ENCODE peak calls at places on chromosomes 11 and 22, in ten cellular contexts. F is neural crest cell, P is brain microvascular endothelial cell, Y is activated B cell treated with CpG ODN at 0.5 μM for 24 hours, H is GM06990, B is heart right ventricle, W is GM10248, I is gastrocnemius medialis, O is IMR-90, T is cardiac muscle cell. R is an unnamed sample.

GRCh38 chr22:25350551-25350971 is 131.1 kb downstream of the CRYBB2 start:
- DNase-seq in W (no peak), P (no peak), Y (peak; percentile 12), F (no peak), T (no peak), B (no peak), I (peak; percentile 5), O (no peak), H (no peak), R (no peak)

GRCh38 chr22:44594951-44595350 is 96.9 kb upstream of the RTL6 start:
- DNase-seq in W (no peak), B (no peak), I (no peak), O (peak; percentile 8), T (no peak), Y (no peak), P (no peak), H (no peak), F (no peak), R (no peak)

GRCh38 chr22:43846966-43847365 is 15.3 kb downstream of the SULT4A1 start:
- DNase-seq in P (no peak), O (no peak), I (no peak), H (no peak), B (no peak), T (no peak), F (no peak), W (no peak), Y (no peak), R (no peak)

GRCh38 chr11:120137611-120138521 is at the start of gene TRIM29:
- DNase-seq in O (no peak), Y (no peak), H (no peak), W (no peak), B (peak; percentile 2), I (no peak), P (no peak), F (no peak), T (no peak), R (no peak)

GRCh38 chr11:35303596-35304392 is 115.6 kb downstream of the SLC1A2 start:
- DNase-seq in I (peak; percentile 80), T (no peak), F (no peak), P (peak; percentile 11), B (peak; percentile 41), Y (no peak), O (peak; percentile 79), W (no peak), H (no peak), R (no peak)

GRCh38 chr11:58525037-58525614 is 17.2 kb upstream of the OR5B21 start:
- DNase-seq in I (no peak), P (no peak), W (peak; percentile 65), O (no peak), H (peak; percentile 84), B (no peak), Y (no peak), F (no peak), T (no peak), R (peak; percentile 78)

GRCh38 chr11:131464024-131464423 is 93.6 kb downstream of the NTM start:
- DNase-seq in T (no peak), I (no peak), H (no peak), F (no peak), P (no peak), O (no peak), B (no peak), Y (no peak), W (no peak), R (no peak)

GRCh38 chr11:119421351-119421750 is 1.6 kb downstream of the THY1 start:
- DNase-seq in F (no peak), I (no peak), Y (no peak), B (no peak), P (no peak), W (no peak), O (peak; percentile 62), H (no peak), T (no peak), R (no peak)

GRCh38 chr11:87803748-87804147 is 371.5 kb downstream of the RAB38 start:
- DNase-seq in T (no peak), B (no peak), P (no peak), F (no peak), I (no peak), H (no peak), W (no peak), O (no peak), Y (no peak), R (no peak)

GRCh38 chr22:48555606-48556005 is 1272.1 kb downstream of the BRD1 start:
- DNase-seq in Y (no peak), F (no peak), P (no peak), B (no peak), O (no peak), T (no peak), W (no peak), H (no peak), I (no peak), R (no peak)

GRCh38 chr11:90601261-90601660 is 378.4 kb upstream of the CHORDC1 start:
- DNase-seq in Y (no peak), I (no peak), P (no peak), W (no peak), O (no peak), F (no peak), T (no peak), B (no peak), H (no peak), R (no peak)

GRCh38 chr22:45154383-45154782 is 9.3 kb upstream of the NUP50 start:
- DNase-seq in O (peak; percentile 67), P (peak; percentile 53), I (no peak), W (no peak), Y (no peak), F (no peak), H (no peak), B (no peak), T (no peak), R (no peak)

GRCh38 chr11:113675003-113675471 is 31.1 kb downstream of the TMPRSS5 start:
- DNase-seq in P (peak; percentile 93), Y (no peak), I (no peak), H (peak; percentile 24), F (no peak), O (peak; percentile 88), B (no peak), T (no peak), W (peak; percentile 60), R (peak; percentile 62)

GRCh38 chr11:93464938-93465337 is 78.3 kb downstream of the SMCO4 start:
- DNase-seq in O (no peak), W (no peak), T (no peak), P (no peak), B (no peak), I (no peak), H (no peak), Y (no peak), F (no peak), R (no peak)

GRCh38 chr22:46457502-46458488 is 79.6 kb downstream of the CELSR1 start:
- DNase-seq in Y (no peak), O (peak; percentile 64), F (peak; percentile 16), T (no peak), W (no peak), P (peak; percentile 42), B (no peak), H (no peak), I (no peak), R (no peak)

GRCh38 chr22:20205464-20205963 is 54.7 kb upstream of the CCDC188 start:
- DNase-seq in Y (no peak), I (no peak), O (no peak), H (no peak), P (no peak), F (no peak), T (no peak), W (no peak), B (no peak), R (no peak)
- TF ChIP-seq CTCF in Y (no peak), I (no peak), O (no peak), H (no peak), P (no peak), F (no peak), T (no peak), W (no peak), B (no peak), R (no peak)

DNA sequence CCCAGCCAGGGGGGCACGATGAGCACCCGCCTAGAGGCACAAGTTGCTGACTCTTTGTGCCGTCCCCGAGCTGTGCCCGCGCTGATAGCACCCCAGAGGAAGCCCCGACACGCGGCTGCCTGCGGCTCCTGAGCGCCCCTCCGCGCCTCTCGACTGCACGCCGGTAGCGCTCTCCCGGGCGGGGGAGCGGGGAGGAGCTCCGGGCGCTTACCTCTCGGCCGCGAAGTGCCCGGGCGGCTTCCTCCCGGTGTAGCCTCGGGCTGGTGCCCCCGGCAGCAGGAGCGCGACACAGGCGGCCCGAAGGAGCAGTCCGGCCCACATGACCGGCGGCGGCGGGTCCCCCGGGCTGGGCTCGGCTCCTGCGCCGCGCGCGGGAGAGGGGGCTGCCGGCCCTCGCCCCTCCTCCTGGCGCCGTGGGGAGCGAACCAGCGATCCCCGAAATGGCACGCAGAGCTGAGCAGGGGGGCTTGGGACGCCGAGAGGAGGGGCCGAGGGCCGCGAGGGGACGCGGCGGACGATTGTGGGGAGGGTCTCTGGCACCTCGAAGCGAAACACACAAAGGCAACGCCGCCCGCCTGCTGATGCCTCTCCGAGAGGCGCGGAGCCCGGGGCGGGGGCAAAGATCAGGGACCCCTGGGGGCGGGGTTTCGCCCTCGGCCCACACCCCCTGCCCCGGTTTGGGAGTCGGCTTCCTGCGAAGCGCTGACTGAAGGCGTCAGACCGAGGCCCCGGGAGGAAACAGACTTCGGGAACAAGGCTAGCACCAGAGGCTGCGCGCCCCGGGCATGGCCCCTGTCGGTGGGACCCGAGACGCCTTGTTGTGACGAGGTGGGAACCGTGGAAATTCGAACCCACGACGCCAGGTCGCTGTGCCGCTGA is at the start of gene VWCE:
- DNase-seq in O (peak; percentile 41), I (peak; percentile 16), H (peak; percentile 85), B (peak; percentile 32), P (peak; percentile 15), F (peak; percentile 74), T (peak; percentile 86), Y (peak; percentile 67), W (peak; percentile 93), R (peak; percentile 96)
- TF ChIP-seq CTCF in O (peak; percentile 40), I (no peak), H (peak; percentile 55), B (no peak), P (peak; percentile 43), F (no peak), T (peak; percentile 43), Y (no peak), W (peak; percentile 59), R (peak; percentile 55)

DNA sequence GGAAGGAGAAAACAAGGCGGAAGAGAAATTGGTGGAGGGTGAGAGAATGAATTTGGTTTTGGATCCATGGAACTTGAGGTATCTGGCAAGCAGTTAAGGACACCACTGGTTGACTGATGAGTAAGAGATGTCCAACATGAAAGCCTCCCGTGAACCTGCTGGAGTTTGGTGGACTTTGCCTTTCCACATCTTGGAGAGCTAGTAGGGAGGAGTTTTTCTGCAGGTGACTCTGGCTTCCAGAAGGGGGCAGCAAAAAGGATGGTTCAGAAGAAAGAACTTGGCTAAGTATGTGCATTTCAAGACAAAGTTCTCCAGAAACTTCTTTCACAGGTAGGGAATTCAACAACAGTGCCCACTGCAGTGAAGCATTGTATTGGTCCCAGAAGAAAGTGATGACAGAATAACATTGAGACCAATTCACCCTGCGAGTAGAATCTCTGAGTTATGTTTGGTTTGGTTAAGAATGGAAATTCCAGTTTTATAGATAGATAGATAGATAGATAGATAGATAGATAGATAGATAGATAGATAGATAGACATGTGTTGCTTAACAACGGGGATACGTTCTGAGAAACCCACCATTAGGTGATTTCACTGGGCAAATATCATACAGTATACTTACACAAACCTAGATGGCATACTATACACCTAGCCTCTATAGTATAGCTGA is 28.5 kb downstream of the DCDC1 start:
- DNase-seq in F (no peak), B (no peak), I (no peak), W (peak; percentile 31), Y (no peak), T (peak; percentile 49), H (no peak), P (peak; percentile 23), O (peak; percentile 41), R (peak; percentile 31)
- TF ChIP-seq CTCF in F (peak; percentile 58), B (peak; percentile 35), I (no peak), W (peak; percentile 46), Y (no peak), T (peak; percentile 62), H (peak; percentile 79), P (peak; percentile 80), O (peak; percentile 55), R (peak; percentile 59)

GRCh38 chr11:86578727-86579405 is 93.5 kb downstream of the ME3 start:
- DNase-seq in P (no peak), B (no peak), W (no peak), Y (no peak), H (no peak), O (no peak), I (no peak), F (no peak), T (no peak), R (no peak)
- TF ChIP-seq CTCF in P (no peak), B (no peak), W (no peak), Y (no peak), H (no peak), O (no peak), I (no peak), F (no peak), T (no peak), R (no peak)

R was measured in GM13977.